ENCODE peak calls at places on chromosomes 2 and 18, in six cellular contexts. One of them, this sample, is unnamed.
A peak's percentile ranks its signal among the peaks of the same experiment; 100 is the strongest.

GRCh38 chr2:53265900-53266299 is 501.7 kb upstream of the CHAC2 start:
- DNase-seq in astrocyte: no peak
- DNase-seq in GM13977: no peak
- DNase-seq in lower leg skin: no peak
- DNase-seq in tibial artery: no peak
- DNase-seq in gastrocnemius medialis: no peak
- DNase-seq in this sample: no peak

GRCh38 chr2:205775091-205775876 is 93.0 kb downstream of the NRP2 start:
- DNase-seq in astrocyte: peak; percentile 64
- DNase-seq in GM13977: no peak
- DNase-seq in lower leg skin: peak; percentile 36
- DNase-seq in tibial artery: no peak
- DNase-seq in gastrocnemius medialis: no peak
- DNase-seq in this sample: no peak

GRCh38 chr18:48820483-48821250 is 130.1 kb downstream of the SMAD7 start:
- DNase-seq in astrocyte: no peak
- DNase-seq in GM13977: peak; percentile 85
- DNase-seq in lower leg skin: no peak
- DNase-seq in tibial artery: peak; percentile 13
- DNase-seq in gastrocnemius medialis: peak; percentile 5
- DNase-seq in this sample: no peak

GRCh38 chr18:494602-494983 is 5.9 kb downstream of the COLEC12 start:
- DNase-seq in astrocyte: peak; percentile 81
- DNase-seq in GM13977: no peak
- DNase-seq in lower leg skin: no peak
- DNase-seq in tibial artery: no peak
- DNase-seq in gastrocnemius medialis: no peak
- DNase-seq in this sample: no peak

GRCh38 chr18:23743733-23744333 is 54.6 kb downstream of the LAMA3 start:
- DNase-seq in astrocyte: no peak
- DNase-seq in GM13977: no peak
- DNase-seq in lower leg skin: no peak
- DNase-seq in tibial artery: no peak
- DNase-seq in gastrocnemius medialis: no peak
- DNase-seq in this sample: no peak

GRCh38 chr2:54665436-54665856 is 58.0 kb upstream of the EML6 start:
- DNase-seq in astrocyte: no peak
- DNase-seq in GM13977: peak; percentile 51
- DNase-seq in lower leg skin: no peak
- DNase-seq in tibial artery: no peak
- DNase-seq in gastrocnemius medialis: no peak
- DNase-seq in this sample: no peak

GRCh38 chr18:54805571-54806334 is 22.5 kb upstream of the RAB27B start:
- DNase-seq in astrocyte: peak; percentile 94
- DNase-seq in GM13977: no peak
- DNase-seq in lower leg skin: no peak
- DNase-seq in tibial artery: no peak
- DNase-seq in gastrocnemius medialis: no peak
- DNase-seq in this sample: no peak

GRCh38 chr2:96665083-96665569 is 22.6 kb downstream of the FER1L5 start:
- DNase-seq in astrocyte: peak; percentile 98
- DNase-seq in GM13977: no peak
- DNase-seq in lower leg skin: peak; percentile 28
- DNase-seq in tibial artery: peak; percentile 51
- DNase-seq in gastrocnemius medialis: peak; percentile 77
- DNase-seq in this sample: peak; percentile 71

GRCh38 chr2:71925268-71926097 is 222.2 kb downstream of the CYP26B1 start:
- DNase-seq in astrocyte: no peak
- DNase-seq in GM13977: no peak
- DNase-seq in lower leg skin: no peak
- DNase-seq in tibial artery: no peak
- DNase-seq in gastrocnemius medialis: no peak
- DNase-seq in this sample: no peak

GRCh38 chr18:21669736-21670135 is 34.8 kb downstream of the ABHD3 start:
- DNase-seq in astrocyte: no peak
- DNase-seq in GM13977: no peak
- DNase-seq in lower leg skin: no peak
- DNase-seq in tibial artery: no peak
- DNase-seq in gastrocnemius medialis: no peak
- DNase-seq in this sample: no peak

GRCh38 chr18:69469444-69469919 is 68.8 kb downstream of the DOK6 start:
- DNase-seq in astrocyte: no peak
- DNase-seq in GM13977: peak; percentile 20
- DNase-seq in lower leg skin: no peak
- DNase-seq in tibial artery: no peak
- DNase-seq in gastrocnemius medialis: no peak
- DNase-seq in this sample: no peak

GRCh38 chr2:79100301-79100700 is 12.5 kb upstream of the REG1B start:
- DNase-seq in astrocyte: no peak
- DNase-seq in GM13977: no peak
- DNase-seq in lower leg skin: no peak
- DNase-seq in tibial artery: no peak
- DNase-seq in gastrocnemius medialis: no peak
- DNase-seq in this sample: no peak

GRCh38 chr2:18444806-18445205 is 115.6 kb downstream of the RDH14 start:
- DNase-seq in astrocyte: no peak
- DNase-seq in GM13977: no peak
- DNase-seq in lower leg skin: no peak
- DNase-seq in tibial artery: no peak
- DNase-seq in gastrocnemius medialis: no peak
- DNase-seq in this sample: no peak

GRCh38 chr2:62498739-62499138 is 7.3 kb downstream of the TMEM17 start:
- DNase-seq in astrocyte: no peak
- DNase-seq in GM13977: no peak
- DNase-seq in lower leg skin: no peak
- DNase-seq in tibial artery: no peak
- DNase-seq in gastrocnemius medialis: no peak
- DNase-seq in this sample: no peak

GRCh38 chr18:54742654-54743053 is 85.6 kb upstream of the RAB27B start:
- DNase-seq in astrocyte: peak; percentile 99
- DNase-seq in GM13977: no peak
- DNase-seq in lower leg skin: peak; percentile 45
- DNase-seq in tibial artery: peak; percentile 62
- DNase-seq in gastrocnemius medialis: peak; percentile 11
- DNase-seq in this sample: no peak

GRCh38 chr2:173855686-173856085 is 109.5 kb downstream of the SP3 start:
- DNase-seq in astrocyte: no peak
- DNase-seq in GM13977: no peak
- DNase-seq in lower leg skin: no peak
- DNase-seq in tibial artery: no peak
- DNase-seq in gastrocnemius medialis: no peak
- DNase-seq in this sample: no peak

GRCh38 chr2:178009813-178010212 is 62.8 kb downstream of the PDE11A start:
- DNase-seq in astrocyte: no peak
- DNase-seq in GM13977: no peak
- DNase-seq in lower leg skin: no peak
- DNase-seq in tibial artery: no peak
- DNase-seq in gastrocnemius medialis: no peak
- DNase-seq in this sample: no peak

GRCh38 chr2:11726384-11726783 is 20.0 kb upstream of the LPIN1 start:
- DNase-seq in astrocyte: no peak
- DNase-seq in GM13977: no peak
- DNase-seq in lower leg skin: peak; percentile 47
- DNase-seq in tibial artery: no peak
- DNase-seq in gastrocnemius medialis: no peak
- DNase-seq in this sample: no peak

GRCh38 chr2:168034586-168034985 is 212.8 kb downstream of the STK39 start:
- DNase-seq in astrocyte: no peak
- DNase-seq in GM13977: no peak
- DNase-seq in lower leg skin: no peak
- DNase-seq in tibial artery: no peak
- DNase-seq in gastrocnemius medialis: no peak
- DNase-seq in this sample: no peak

GRCh38 chr18:44590976-44591375 is 89.7 kb upstream of the SETBP1 start:
- DNase-seq in astrocyte: no peak
- DNase-seq in GM13977: no peak
- DNase-seq in lower leg skin: no peak
- DNase-seq in tibial artery: no peak
- DNase-seq in gastrocnemius medialis: no peak
- DNase-seq in this sample: no peak

GRCh38 chr2:44836174-44836573 is 105.3 kb upstream of the SIX3 start:
- DNase-seq in astrocyte: no peak
- DNase-seq in GM13977: peak; percentile 34
- DNase-seq in lower leg skin: no peak
- DNase-seq in tibial artery: no peak
- DNase-seq in gastrocnemius medialis: no peak
- DNase-seq in this sample: no peak

GRCh38 chr2:148540022-148540421 is 104.5 kb upstream of the EPC2 start:
- DNase-seq in astrocyte: no peak
- DNase-seq in GM13977: no peak
- DNase-seq in lower leg skin: no peak
- DNase-seq in tibial artery: no peak
- DNase-seq in gastrocnemius medialis: no peak
- DNase-seq in this sample: no peak

GRCh38 chr2:188599140-188599539 is 307.5 kb downstream of the GULP1 start:
- DNase-seq in astrocyte: peak; percentile 92
- DNase-seq in GM13977: no peak
- DNase-seq in lower leg skin: no peak
- DNase-seq in tibial artery: no peak
- DNase-seq in gastrocnemius medialis: no peak
- DNase-seq in this sample: no peak

GRCh38 chr2:37527362-37527761 is 144.1 kb downstream of the CDC42EP3 start:
- DNase-seq in astrocyte: no peak
- DNase-seq in GM13977: no peak
- DNase-seq in lower leg skin: no peak
- DNase-seq in tibial artery: no peak
- DNase-seq in gastrocnemius medialis: no peak
- DNase-seq in this sample: no peak

GRCh38 chr2:71121479-71121878 is 8.6 kb downstream of the MCEE start:
- DNase-seq in astrocyte: no peak
- DNase-seq in GM13977: no peak
- DNase-seq in lower leg skin: no peak
- DNase-seq in tibial artery: no peak
- DNase-seq in gastrocnemius medialis: no peak
- DNase-seq in this sample: no peak

DNA sequence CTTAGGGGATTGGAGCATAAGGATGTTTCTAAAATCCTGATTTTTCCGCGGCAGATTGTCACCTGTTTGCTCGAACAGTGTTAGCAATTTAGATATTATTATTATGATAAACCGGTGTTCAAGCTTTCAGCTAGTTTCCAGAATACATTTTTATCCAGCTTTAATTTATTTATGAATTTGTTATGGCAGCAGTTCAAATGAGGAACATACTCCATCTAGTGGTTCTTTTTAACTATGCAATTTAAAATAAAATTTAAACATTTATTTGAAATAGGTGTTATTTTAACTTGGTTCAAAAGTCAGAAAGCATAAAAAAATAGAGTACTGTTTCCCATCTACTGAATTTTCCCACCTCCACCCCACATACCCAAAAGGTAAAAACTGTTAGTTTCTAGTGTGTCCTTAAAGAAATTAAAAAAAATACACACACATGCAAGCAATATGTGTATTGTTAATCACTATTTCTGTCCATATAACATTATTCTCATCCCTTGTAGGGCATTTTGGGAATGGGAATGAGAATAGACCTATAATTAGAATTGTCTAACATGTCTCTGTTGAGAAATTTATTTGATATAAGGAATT is 23.2 kb downstream of the ACOXL start:
- DNase-seq in astrocyte: peak; percentile 14
- DNase-seq in GM13977: no peak
- DNase-seq in lower leg skin: no peak
- DNase-seq in tibial artery: no peak
- DNase-seq in gastrocnemius medialis: no peak
- DNase-seq in this sample: no peak
- TF ChIP-seq CTCF in astrocyte: peak; percentile 44
- TF ChIP-seq CTCF in GM13977: peak; percentile 39
- TF ChIP-seq CTCF in lower leg skin: no peak
- TF ChIP-seq CTCF in tibial artery: peak; percentile 57
- TF ChIP-seq CTCF in gastrocnemius medialis: peak; percentile 45
- TF ChIP-seq CTCF in this sample: peak; percentile 75

GRCh38 chr2:132547089-132547687 is 122.8 kb downstream of the LYPD1 start:
- DNase-seq in astrocyte: peak; percentile 56
- DNase-seq in GM13977: peak; percentile 56
- DNase-seq in lower leg skin: peak; percentile 72
- DNase-seq in tibial artery: peak; percentile 63
- DNase-seq in gastrocnemius medialis: peak; percentile 21
- DNase-seq in this sample: no peak
- TF ChIP-seq CTCF in astrocyte: peak; percentile 67
- TF ChIP-seq CTCF in GM13977: peak; percentile 79
- TF ChIP-seq CTCF in lower leg skin: peak; percentile 31
- TF ChIP-seq CTCF in tibial artery: peak; percentile 42
- TF ChIP-seq CTCF in gastrocnemius medialis: no peak
- TF ChIP-seq CTCF in this sample: peak; percentile 80

DNA sequence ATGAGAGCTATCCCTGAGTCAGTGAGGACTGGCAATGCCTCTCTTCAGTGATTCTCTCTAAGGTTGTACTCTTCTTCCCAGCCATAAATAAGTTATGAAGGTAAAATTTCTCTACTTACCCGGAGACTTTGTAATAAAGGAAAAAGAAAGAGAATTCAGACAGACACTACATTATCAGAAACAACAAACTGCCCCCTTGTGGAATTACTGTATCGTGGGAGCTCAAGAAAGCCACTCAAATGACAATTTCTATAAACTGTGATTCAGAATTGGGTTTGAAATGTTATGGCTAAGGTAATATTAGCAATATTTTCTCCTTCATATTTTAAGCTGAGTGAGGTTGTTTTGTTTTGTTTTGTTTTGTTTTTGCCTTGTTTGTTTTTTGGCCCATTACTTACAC is 155.8 kb upstream of the TANK start:
- DNase-seq in astrocyte: no peak
- DNase-seq in GM13977: no peak
- DNase-seq in lower leg skin: no peak
- DNase-seq in tibial artery: no peak
- DNase-seq in gastrocnemius medialis: no peak
- DNase-seq in this sample: no peak
- TF ChIP-seq CTCF in astrocyte: peak; percentile 41
- TF ChIP-seq CTCF in GM13977: peak; percentile 17
- TF ChIP-seq CTCF in lower leg skin: no peak
- TF ChIP-seq CTCF in tibial artery: peak; percentile 11
- TF ChIP-seq CTCF in gastrocnemius medialis: no peak
- TF ChIP-seq CTCF in this sample: peak; percentile 25

GRCh38 chr2:68901199-68901515 is 30.0 kb upstream of the BMP10 start:
- DNase-seq in astrocyte: no peak
- DNase-seq in GM13977: no peak
- DNase-seq in lower leg skin: no peak
- DNase-seq in tibial artery: no peak
- DNase-seq in gastrocnemius medialis: no peak
- DNase-seq in this sample: no peak
- TF ChIP-seq CTCF in astrocyte: peak; percentile 33
- TF ChIP-seq CTCF in GM13977: no peak
- TF ChIP-seq CTCF in lower leg skin: no peak
- TF ChIP-seq CTCF in tibial artery: no peak
- TF ChIP-seq CTCF in gastrocnemius medialis: no peak
- TF ChIP-seq CTCF in this sample: peak; percentile 9

DNA sequence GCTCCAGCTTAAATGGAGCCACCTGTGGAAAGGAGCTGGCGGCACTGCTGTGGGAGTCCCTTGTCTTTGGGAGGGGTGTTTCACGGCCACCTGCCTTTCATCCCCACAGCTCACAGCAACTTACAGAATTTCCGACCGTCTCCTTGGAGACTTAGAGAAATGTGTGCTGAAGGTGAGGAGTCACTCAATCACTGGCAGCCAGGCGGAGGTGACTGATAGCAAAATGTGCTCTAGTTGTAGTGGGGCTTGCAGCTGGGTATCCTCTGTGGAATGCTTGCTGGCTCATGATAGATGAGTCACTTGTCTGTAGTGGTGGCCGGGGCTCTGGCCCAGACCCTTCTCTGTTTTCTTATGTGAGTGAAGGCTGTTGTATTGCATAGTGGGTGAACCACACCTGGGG is 110.7 kb downstream of the SH3RF3 start:
- DNase-seq in astrocyte: peak; percentile 81
- DNase-seq in GM13977: no peak
- DNase-seq in lower leg skin: no peak
- DNase-seq in tibial artery: no peak
- DNase-seq in gastrocnemius medialis: no peak
- DNase-seq in this sample: peak; percentile 59
- TF ChIP-seq CTCF in astrocyte: no peak
- TF ChIP-seq CTCF in GM13977: no peak
- TF ChIP-seq CTCF in lower leg skin: no peak
- TF ChIP-seq CTCF in tibial artery: no peak
- TF ChIP-seq CTCF in gastrocnemius medialis: no peak
- TF ChIP-seq CTCF in this sample: no peak